ENCODE peak calls at places on chromosomes 6 and 20, in four cellular contexts. I, O, P and U are unnamed samples.
A peak's percentile ranks its signal among the peaks of the same experiment; 100 is the strongest.

GRCh38 chr6:2641044-2641673 is 109.6 kb downstream of the MYLK4 start:
- DNase-seq in P (no peak), O (no peak), I (no peak), U (no peak)

GRCh38 chr20:38806855-38807655 is 1.6 kb downstream of the PPP1R16B start:
- DNase-seq in I (no peak), O (no peak), P (no peak), U (no peak)

GRCh38 chr20:54366669-54367068 is 108.7 kb upstream of the DOK5 start:
- DNase-seq in P (no peak), I (no peak), O (no peak), U (no peak)

GRCh38 chr6:127539292-127539691 is 20.2 kb upstream of the MTCL3 start:
- DNase-seq in P (no peak), I (peak; percentile 14), O (peak; percentile 67), U (no peak)

GRCh38 chr20:58256842-58257241 is 28.4 kb upstream of the ANKRD60 start:
- DNase-seq in O (no peak), P (no peak), I (no peak), U (no peak)

GRCh38 chr6:6736753-6737654 is 148.5 kb downstream of the LY86 start:
- DNase-seq in I (no peak), P (peak; percentile 81), O (peak; percentile 56), U (no peak)

GRCh38 chr20:1364106-1364505 is 28.7 kb downstream of the FKBP1A start:
- DNase-seq in P (no peak), O (no peak), I (no peak), U (no peak)

GRCh38 chr20:59043698-59044097 is 1.1 kb upstream of the PRELID3B start:
- DNase-seq in O (no peak), I (no peak), P (no peak), U (no peak)

GRCh38 chr20:41370176-41370575 is 3.6 kb upstream of the EMILIN3 start:
- DNase-seq in P (no peak), O (no peak), I (no peak), U (no peak)

GRCh38 chr6:146090474-146090873 is 61.6 kb downstream of the GRM1 start:
- DNase-seq in I (no peak), O (no peak), P (no peak), U (no peak)

GRCh38 chr6:76682842-76683241 is 610.4 kb upstream of the IMPG1 start:
- DNase-seq in P (no peak), I (peak; percentile 20), O (peak; percentile 12), U (peak; percentile 16)

GRCh38 chr6:30885999-30886896 is 1.9 kb downstream of the DDR1 start:
- DNase-seq in O (peak; percentile 52), P (peak; percentile 79), I (peak; percentile 63), U (peak; percentile 19)

GRCh38 chr6:110357298-110357695 is 852 bp downstream of the METTL24 start:
- DNase-seq in O (peak; percentile 2), P (peak; percentile 43), I (no peak), U (no peak)

GRCh38 chr6:54255881-54256280 is 52.4 kb upstream of the TINAG start:
- DNase-seq in O (peak; percentile 2), I (no peak), P (no peak), U (no peak)

GRCh38 chr6:87095056-87095527 is at the start of gene CGA:
- DNase-seq in O (no peak), P (no peak), I (no peak), U (no peak)

GRCh38 chr6:91718198-91718597 is 1131.3 kb upstream of the MAP3K7 start:
- DNase-seq in I (no peak), O (no peak), P (no peak), U (no peak)

GRCh38 chr20:17966432-17967312 is 1.9 kb downstream of the SNX5 start:
- DNase-seq in P (no peak), O (peak; percentile 63), I (peak; percentile 50), U (peak; percentile 64)

GRCh38 chr6:163585932-163586437 is 171.5 kb downstream of the QKI start:
- DNase-seq in O (peak; percentile 92), P (no peak), I (no peak), U (peak; percentile 96)
- H3K4me3 ChIP-seq in O (no peak overlapping the region), P (no peak overlapping the region), I (no peak overlapping the region), U (no peak overlapping the region)

DNA sequence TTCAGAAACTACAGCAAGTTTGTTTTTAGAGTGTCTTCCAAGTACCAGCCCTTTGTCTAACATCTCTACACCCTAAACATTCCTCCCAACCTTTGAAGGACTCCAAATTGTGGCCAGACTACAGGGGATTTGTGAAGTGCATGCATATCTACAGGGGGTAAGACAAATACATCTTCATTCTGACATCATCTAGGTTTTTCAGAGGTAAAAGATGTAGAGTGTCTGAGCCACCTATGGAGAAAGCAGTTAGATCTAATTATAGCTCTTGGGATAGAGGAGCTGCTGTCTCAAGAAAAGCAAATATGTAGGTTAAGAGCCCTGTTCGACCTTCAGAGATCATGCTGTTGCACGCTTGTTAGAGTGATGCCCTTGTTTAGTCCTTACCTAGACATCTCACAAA is 617.7 kb upstream of the AGPAT4 start:
- DNase-seq in O (no peak), I (no peak), P (no peak), U (no peak)
- H3K27me3 ChIP-seq in O (no peaks in the 10 kb centered on the region), I (peaks cover 4% of the 10 kb centered on the region), P (no peaks in the 10 kb centered on the region), U (peaks cover 9% of the 10 kb centered on the region)

GRCh38 chr6:11977193-11977592 is 34.9 kb upstream of the HIVEP1 start:
- DNase-seq in I (no peak), P (no peak), O (no peak), U (no peak)
- H3K4me1 ChIP-seq in I (no peaks in the 10 kb centered on the region), P (no peaks in the 10 kb centered on the region), O (no peaks in the 10 kb centered on the region), U (peaks cover 8% of the 10 kb centered on the region)

DNA sequence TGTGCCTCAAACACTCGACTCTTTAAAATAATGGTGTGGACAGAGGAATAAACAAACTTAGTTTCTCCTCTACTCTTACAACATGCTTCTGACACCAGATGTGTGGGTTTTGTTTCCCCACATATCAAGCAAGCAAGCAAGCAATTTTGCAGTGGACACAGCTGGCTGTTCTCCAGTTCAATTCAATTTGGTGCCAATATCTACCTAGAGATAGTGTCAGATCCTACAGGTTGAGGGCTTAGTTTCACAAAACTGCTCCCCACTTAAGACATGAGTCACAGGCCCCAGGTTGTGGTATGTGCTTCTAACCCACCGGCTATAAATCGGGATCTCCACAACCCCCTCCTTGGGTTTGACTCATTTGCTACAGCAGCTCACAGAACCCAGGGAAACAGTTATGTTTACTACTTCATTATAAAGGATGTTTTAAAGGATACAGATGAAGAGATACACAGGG is 131.4 kb upstream of the TRAF3IP2 start:
- DNase-seq in O (peak; percentile 49), P (no peak), I (no peak), U (peak; percentile 35)
- H3K4me3 ChIP-seq in O (no peak overlapping the region), P (no peak overlapping the region), I (no peak overlapping the region), U (no peak overlapping the region)

GRCh38 chr6:166270706-166271375 is 37.4 kb downstream of the PRR18 start:
- DNase-seq in P (no peak), I (no peak), O (no peak), U (no peak)
- H3K27me3 ChIP-seq in P (no peaks in the 10 kb centered on the region), I (no peaks in the 10 kb centered on the region), O (no peaks in the 10 kb centered on the region), U (peaks cover 34% of the 10 kb centered on the region)

GRCh38 chr20:31566658-31567379 is 38.3 kb upstream of the ID1 start:
- DNase-seq in P (no peak), O (no peak), I (no peak), U (no peak)

GRCh38 chr20:31567380-31567720 is 37.7 kb upstream of the ID1 start:
- DNase-seq in P (no peak), O (no peak), I (no peak), U (no peak)

GRCh38 chr20:31566332-31566657 is 38.8 kb upstream of the ID1 start:
- DNase-seq in I (no peak), P (no peak), O (no peak), U (no peak)

GRCh38 chr20:31564284-31564683 is 40.8 kb upstream of the ID1 start:
- DNase-seq in P (no peak), I (no peak), O (no peak), U (no peak)

GRCh38 chr20:31565699-31566331 is 39.3 kb upstream of the ID1 start:
- DNase-seq in O (no peak), P (no peak), I (no peak), U (no peak)
- H3K4me1 ChIP-seq in O (peaks cover 18% of the 10 kb centered on the region), P (peaks cover 2% of the 10 kb centered on the region), I (peaks cover 6% of the 10 kb centered on the region), U (peaks cover 13% of the 10 kb centered on the region)

DNA sequence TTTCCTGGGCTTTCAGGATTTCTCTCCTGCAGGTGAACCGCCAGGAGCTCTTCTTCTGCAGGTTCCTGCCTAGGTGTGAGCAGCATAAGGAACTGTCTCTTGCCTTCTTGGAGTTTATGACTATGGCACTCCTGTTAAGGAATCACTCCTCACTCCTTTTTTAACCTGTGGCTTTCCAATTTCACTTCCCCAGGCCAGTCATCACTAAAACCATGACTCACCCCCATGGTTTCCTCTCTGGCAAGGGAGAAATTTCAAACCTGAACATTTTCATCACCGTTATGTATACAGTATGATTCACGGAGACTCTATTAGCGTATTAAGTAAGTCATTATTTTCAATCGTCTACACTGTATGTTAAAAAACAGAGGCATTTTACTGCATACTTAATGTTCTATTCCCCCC is 78.2 kb upstream of the ARID1B start:
- DNase-seq in I (no peak), P (no peak), O (peak; percentile 71), U (no peak)
- H3K4me3 ChIP-seq in I (no peak overlapping the region), P (no peak overlapping the region), O (no peak overlapping the region), U (no peak overlapping the region)

GRCh38 chr6:46949662-46950280 is 28.0 kb upstream of the ADGRF5 start:
- DNase-seq in I (no peak), O (no peak), P (no peak), U (no peak)

GRCh38 chr6:46953921-46954320 is 32.2 kb upstream of the ADGRF5 start:
- DNase-seq in O (no peak), P (no peak), I (no peak), U (no peak)

GRCh38 chr6:46959419-46959818 is 37.7 kb upstream of the ADGRF5 start:
- DNase-seq in O (no peak), I (no peak), P (no peak), U (no peak)

GRCh38 chr6:46956409-46956808 is 34.7 kb upstream of the ADGRF5 start:
- DNase-seq in I (no peak), P (no peak), O (no peak), U (no peak)

GRCh38 chr6:46954819-46955520 is 33.2 kb upstream of the ADGRF5 start:
- DNase-seq in I (no peak), P (no peak), O (no peak), U (no peak)
- H3K27me3 ChIP-seq in I (no peaks in the 10 kb centered on the region), P (no peaks in the 10 kb centered on the region), O (no peaks in the 10 kb centered on the region), U (no peaks in the 10 kb centered on the region)

DNA sequence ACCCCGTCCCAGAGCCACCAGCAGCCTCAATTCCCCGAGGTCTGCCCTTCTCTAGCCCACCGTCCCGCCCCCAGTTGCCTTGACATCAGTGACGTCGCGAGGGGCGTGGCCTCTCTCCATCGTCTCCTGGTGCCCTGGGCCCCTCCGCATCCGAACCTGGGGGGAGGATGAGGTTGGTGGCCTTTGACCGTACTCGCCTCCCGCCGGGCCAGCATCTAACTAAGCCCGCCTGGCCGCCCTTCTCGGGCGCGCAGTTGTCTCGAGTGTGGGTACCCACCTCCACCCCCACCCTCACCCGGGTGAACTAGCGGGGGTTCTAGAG is 5.5 kb upstream of the ARMC12 start:
- DNase-seq in O (peak; percentile 88), I (peak; percentile 82), P (peak; percentile 98), U (peak; percentile 95)
- H3K4me1 ChIP-seq in O (peaks cover 26% of the 10 kb centered on the region), I (peaks cover 38% of the 10 kb centered on the region), P (peaks cover 17% of the 10 kb centered on the region), U (peaks cover 27% of the 10 kb centered on the region)